ENCODE peak calls at places on chromosomes 7 and 10, in six cellular contexts. One of them, this sample, is unnamed.

GRCh38 chr7:23347682-23348180 is 48.6 kb downstream of the MALSU1 start:
- DNase-seq in IMR-90: peak
- DNase-seq in H9: no peak
- DNase-seq in neuronal stem cell: no peak
- DNase-seq in H1: no peak
- DNase-seq in trophoblast cell: peak
- DNase-seq in this sample: peak

GRCh38 chr7:106788637-106789036 is 76.4 kb upstream of the PIK3CG start:
- DNase-seq in trophoblast cell: no peak
- DNase-seq in H9: no peak
- DNase-seq in H1: no peak
- DNase-seq in IMR-90: no peak
- DNase-seq in neuronal stem cell: no peak
- DNase-seq in this sample: no peak

GRCh38 chr10:91163709-91164474 is 56.6 kb upstream of the PCGF5 start:
- DNase-seq in IMR-90: peak
- DNase-seq in trophoblast cell: peak
- DNase-seq in neuronal stem cell: no peak
- DNase-seq in H1: no peak
- DNase-seq in H9: peak
- DNase-seq in this sample: peak

GRCh38 chr10:24350111-24350921 is 141.4 kb downstream of the KIAA1217 start:
- DNase-seq in IMR-90: peak
- DNase-seq in neuronal stem cell: no peak
- DNase-seq in trophoblast cell: no peak
- DNase-seq in H1: no peak
- DNase-seq in H9: no peak
- DNase-seq in this sample: no peak

GRCh38 chr10:133325761-133326463 is 10.8 kb downstream of the CALY start:
- DNase-seq in trophoblast cell: no peak
- DNase-seq in neuronal stem cell: no peak
- DNase-seq in H1: no peak
- DNase-seq in H9: no peak
- DNase-seq in IMR-90: no peak
- DNase-seq in this sample: no peak

GRCh38 chr7:156659961-156660360 is 19.4 kb downstream of the RNF32 start:
- DNase-seq in IMR-90: no peak
- DNase-seq in H1: no peak
- DNase-seq in neuronal stem cell: no peak
- DNase-seq in trophoblast cell: no peak
- DNase-seq in H9: no peak
- DNase-seq in this sample: no peak

GRCh38 chr7:151012921-151013347 is 11.4 kb downstream of the ATG9B start:
- DNase-seq in IMR-90: no peak
- DNase-seq in trophoblast cell: peak
- DNase-seq in H1: no peak
- DNase-seq in H9: peak
- DNase-seq in neuronal stem cell: no peak
- DNase-seq in this sample: peak

GRCh38 chr10:123724747-123725146 is 58.6 kb downstream of the GPR26 start:
- DNase-seq in IMR-90: no peak
- DNase-seq in H1: no peak
- DNase-seq in neuronal stem cell: no peak
- DNase-seq in H9: no peak
- DNase-seq in trophoblast cell: no peak
- DNase-seq in this sample: no peak

GRCh38 chr7:131921016-131921415 is 364.6 kb upstream of the PODXL start:
- DNase-seq in IMR-90: peak
- DNase-seq in trophoblast cell: no peak
- DNase-seq in neuronal stem cell: no peak
- DNase-seq in H9: no peak
- DNase-seq in H1: no peak
- DNase-seq in this sample: no peak

GRCh38 chr7:142997590-142997989 is 29.3 kb downstream of the OR9A2 start:
- DNase-seq in neuronal stem cell: no peak
- DNase-seq in H9: no peak
- DNase-seq in H1: no peak
- DNase-seq in trophoblast cell: no peak
- DNase-seq in IMR-90: no peak
- DNase-seq in this sample: no peak

GRCh38 chr7:96187735-96188622 is 133.9 kb downstream of the SLC25A13 start:
- DNase-seq in IMR-90: no peak
- DNase-seq in trophoblast cell: no peak
- DNase-seq in H1: no peak
- DNase-seq in H9: no peak
- DNase-seq in neuronal stem cell: no peak
- DNase-seq in this sample: no peak

GRCh38 chr7:91112902-91113321 is 151.3 kb upstream of the FZD1 start:
- DNase-seq in H1: no peak
- DNase-seq in H9: no peak
- DNase-seq in trophoblast cell: no peak
- DNase-seq in IMR-90: peak
- DNase-seq in neuronal stem cell: no peak
- DNase-seq in this sample: no peak

GRCh38 chr7:141701489-141702046 is 398 bp downstream of the DENND11 start:
- DNase-seq in H1: no peak
- DNase-seq in trophoblast cell: no peak
- DNase-seq in neuronal stem cell: peak
- DNase-seq in H9: peak
- DNase-seq in IMR-90: no peak
- DNase-seq in this sample: peak

GRCh38 chr7:77698042-77698625 is 1.9 kb downstream of the RSBN1L start:
- DNase-seq in trophoblast cell: no peak
- DNase-seq in H9: no peak
- DNase-seq in neuronal stem cell: no peak
- DNase-seq in IMR-90: no peak
- DNase-seq in H1: no peak
- DNase-seq in this sample: no peak

GRCh38 chr7:106283831-106284515 is 810 bp downstream of the NAMPT start:
- DNase-seq in H9: no peak
- DNase-seq in IMR-90: peak
- DNase-seq in H1: no peak
- DNase-seq in neuronal stem cell: peak
- DNase-seq in trophoblast cell: peak
- DNase-seq in this sample: peak

GRCh38 chr10:129258570-129258969 is 208.5 kb upstream of the MGMT start:
- DNase-seq in H9: no peak
- DNase-seq in neuronal stem cell: no peak
- DNase-seq in trophoblast cell: no peak
- DNase-seq in H1: no peak
- DNase-seq in IMR-90: no peak
- DNase-seq in this sample: no peak

GRCh38 chr10:129253551-129254179 is 213.4 kb upstream of the MGMT start:
- DNase-seq in H1: no peak
- DNase-seq in trophoblast cell: no peak
- DNase-seq in IMR-90: no peak
- DNase-seq in neuronal stem cell: no peak
- DNase-seq in H9: no peak
- DNase-seq in this sample: no peak

DNA sequence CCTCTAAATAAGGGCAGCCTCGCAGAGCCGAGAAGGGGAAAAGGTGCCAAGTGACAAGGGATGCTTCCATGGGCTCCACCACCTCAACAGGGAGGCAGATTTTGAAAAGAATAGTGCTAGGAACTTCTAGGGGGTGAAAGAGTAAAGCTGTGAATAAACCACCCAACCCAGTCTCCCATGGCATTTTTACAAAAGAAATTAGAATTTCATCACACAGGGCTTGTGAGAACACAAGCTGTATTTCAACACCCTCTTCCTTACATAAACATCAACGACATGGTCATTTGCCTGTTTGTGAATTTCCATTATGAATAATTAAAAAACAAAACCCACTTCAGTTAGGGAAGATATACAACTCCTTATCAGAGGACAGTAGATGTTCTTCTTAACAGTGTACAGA is 207.9 kb upstream of the MGMT start:
- DNase-seq in IMR-90: no peak
- DNase-seq in H9: no peak
- DNase-seq in H1: no peak
- DNase-seq in trophoblast cell: no peak
- DNase-seq in neuronal stem cell: no peak
- DNase-seq in this sample: peak
- H2AFZ ChIP-seq in IMR-90: no peak
- H2AFZ ChIP-seq in H9: no peak
- H2AFZ ChIP-seq in H1: no peak
- H2AFZ ChIP-seq in trophoblast cell: no peak
- H2AFZ ChIP-seq in neuronal stem cell: no peak
- H2AFZ ChIP-seq in this sample: no peak

GRCh38 chr7:37448057-37448636 is 517 bp downstream of the ELMO1 start:
- DNase-seq in neuronal stem cell: no peak
- DNase-seq in H9: peak
- DNase-seq in IMR-90: no peak
- DNase-seq in H1: no peak
- DNase-seq in trophoblast cell: no peak
- DNase-seq in this sample: no peak
- H3K18ac ChIP-seq in neuronal stem cell: peak
- H3K18ac ChIP-seq in H9: no peak
- H3K18ac ChIP-seq in IMR-90: no peak
- H3K18ac ChIP-seq in H1: no peak
- H3K18ac ChIP-seq in trophoblast cell: peak
- H3K18ac ChIP-seq in this sample: no peak

DNA sequence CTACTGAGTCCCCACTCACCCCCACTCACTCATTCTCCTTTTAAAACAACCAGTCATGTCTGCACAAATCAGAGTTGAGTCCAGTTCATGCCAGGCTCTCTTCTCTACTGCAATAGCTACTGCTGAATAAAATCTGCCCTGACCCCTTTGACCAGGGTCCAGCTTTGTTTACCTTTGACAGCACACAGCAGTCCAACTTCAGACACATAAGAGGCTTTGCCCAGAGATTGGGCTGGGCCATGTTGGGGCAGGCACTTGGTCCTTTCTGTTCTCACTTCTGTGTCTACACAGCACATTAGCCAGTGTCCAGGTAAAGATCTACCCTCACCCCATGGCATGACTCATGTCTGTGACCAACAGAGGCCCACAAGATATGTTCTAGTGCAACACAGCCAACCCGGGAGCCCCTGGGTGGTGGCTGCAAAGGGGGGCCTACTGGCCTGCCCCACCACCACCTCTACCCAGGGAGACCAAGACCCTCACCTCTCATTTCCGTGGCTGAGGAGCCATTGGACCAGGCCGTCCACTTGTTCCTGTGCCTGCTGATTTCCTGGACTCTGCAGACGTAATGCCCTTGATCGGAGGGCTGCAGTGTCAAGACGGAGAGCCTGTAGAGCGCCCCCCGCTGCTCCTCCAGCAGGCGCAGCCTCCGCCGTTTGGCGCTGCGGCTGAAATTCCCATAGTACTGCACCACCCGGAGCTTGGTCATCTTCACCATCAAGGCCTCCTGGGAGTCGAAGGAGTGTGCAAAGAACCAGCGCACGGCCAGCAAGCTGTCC is 8.0 kb downstream of the VSTM4 start:
- DNase-seq in trophoblast cell: no peak
- DNase-seq in neuronal stem cell: no peak
- DNase-seq in IMR-90: no peak
- DNase-seq in H1: no peak
- DNase-seq in H9: no peak
- DNase-seq in this sample: no peak
- H4K8ac ChIP-seq in trophoblast cell: no peak
- H4K8ac ChIP-seq in neuronal stem cell: no peak
- H4K8ac ChIP-seq in IMR-90: no peak
- H4K8ac ChIP-seq in H1: no peak
- H4K8ac ChIP-seq in H9: no peak
- H4K8ac ChIP-seq in this sample: no peak

DNA sequence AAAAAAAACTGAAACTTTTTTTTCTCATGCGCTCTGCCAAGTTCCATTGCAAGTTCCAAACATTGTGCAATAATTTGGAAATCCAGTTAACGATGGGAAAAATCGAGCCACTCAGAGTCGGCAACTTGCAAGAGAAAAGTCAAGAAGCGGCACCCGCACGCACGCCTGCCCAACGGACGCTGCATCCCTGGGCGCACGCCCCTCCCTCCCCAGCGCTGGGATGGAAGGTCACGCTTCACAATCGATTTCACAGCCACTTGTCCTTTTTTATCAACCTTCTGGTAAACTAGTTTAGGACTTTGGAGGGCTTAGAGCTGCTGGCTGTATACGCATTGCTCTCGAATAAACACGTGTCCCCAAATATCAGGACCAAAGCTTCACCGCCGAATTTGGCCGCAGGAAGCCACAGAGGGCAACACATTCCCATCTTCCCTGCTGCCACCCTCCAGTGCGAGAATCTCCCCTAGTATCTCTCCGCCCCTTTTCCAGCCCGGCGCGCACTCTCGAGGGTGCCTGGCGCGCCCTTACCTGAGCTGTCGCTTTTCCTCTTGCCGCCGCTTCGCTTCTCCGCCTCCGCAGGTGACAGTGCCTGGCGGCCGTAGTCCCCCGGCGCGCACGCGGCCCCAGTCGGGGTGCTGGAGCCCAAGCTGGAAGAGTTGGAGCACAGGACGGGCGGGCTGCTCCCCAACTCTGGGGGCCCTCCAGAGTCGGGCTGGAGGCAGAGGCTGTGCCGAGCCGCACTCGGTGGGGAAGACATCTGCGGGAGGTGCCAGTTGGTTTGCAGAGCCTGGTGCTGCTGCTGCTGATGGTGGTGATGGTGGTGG is 913 bp downstream of the MEOX2 start:
- DNase-seq in neuronal stem cell: peak
- DNase-seq in H9: peak
- DNase-seq in H1: no peak
- DNase-seq in trophoblast cell: no peak
- DNase-seq in IMR-90: peak
- DNase-seq in this sample: peak
- H2AFZ ChIP-seq in neuronal stem cell: peak
- H2AFZ ChIP-seq in H9: peak
- H2AFZ ChIP-seq in H1: peak
- H2AFZ ChIP-seq in trophoblast cell: peak
- H2AFZ ChIP-seq in IMR-90: peak
- H2AFZ ChIP-seq in this sample: no peak

GRCh38 chr10:21293518-21294356 is 231.7 kb downstream of the SKIDA1 start:
- DNase-seq in trophoblast cell: no peak
- DNase-seq in neuronal stem cell: peak
- DNase-seq in IMR-90: no peak
- DNase-seq in H9: no peak
- DNase-seq in H1: no peak
- DNase-seq in this sample: no peak
- H3K18ac ChIP-seq in trophoblast cell: peak
- H3K18ac ChIP-seq in neuronal stem cell: no peak
- H3K18ac ChIP-seq in IMR-90: no peak
- H3K18ac ChIP-seq in H9: peak
- H3K18ac ChIP-seq in H1: peak
- H3K18ac ChIP-seq in this sample: no peak